ENCODE peak calls at places on chromosome 11, in eight cellular contexts. E is head of caudate nucleus, J is HT1080, M is kidney epithelial cell, N is HEK293T, C is right atrium auricular region, F is SHP77, V is GM04504. P is an unnamed sample.

GRCh38 chr11:35173011-35173511 is 34.1 kb downstream of the CD44 start:
- DNase-seq in M (no peak), N (no peak), J (no peak), F (no peak), V (no peak), C (no peak), E (no peak), P (no peak)

GRCh38 chr11:130772266-130773227 is 143.7 kb downstream of the SNX19 start:
- DNase-seq in M (peak), E (no peak), V (peak), F (no peak), N (no peak), C (no peak), J (peak), P (peak)

GRCh38 chr11:560305-561147 is at the start of the genes LMNTD2 and RASSF7:
- DNase-seq in V (peak), E (peak), N (peak), M (no peak), F (peak), C (peak), J (peak), P (peak)

GRCh38 chr11:34192481-34193401 is 87.3 kb downstream of the NAT10 start:
- DNase-seq in F (no peak), E (no peak), V (peak), M (peak), N (no peak), C (peak), J (peak), P (peak)

GRCh38 chr11:118497831-118498230 is 29.4 kb upstream of the TTC36 start:
- DNase-seq in J (peak), C (no peak), F (no peak), V (peak), N (no peak), E (no peak), M (no peak), P (peak)

GRCh38 chr11:134675983-134676382 is 263.9 kb upstream of the B3GAT1 start:
- DNase-seq in M (no peak), E (no peak), N (no peak), V (no peak), C (no peak), F (no peak), J (no peak), P (no peak)

GRCh38 chr11:62269654-62270278 is at the start of gene SCGB2A2:
- DNase-seq in M (no peak), E (no peak), F (no peak), N (peak), C (no peak), J (no peak), V (no peak), P (no peak)

GRCh38 chr11:125338886-125339811 is 156.9 kb downstream of the FEZ1 start:
- DNase-seq in F (no peak), C (no peak), M (no peak), J (no peak), V (no peak), E (no peak), N (no peak), P (no peak)

GRCh38 chr11:68978931-68979591 is 1.7 kb downstream of the MRGPRD start:
- DNase-seq in M (no peak), C (no peak), E (no peak), V (no peak), F (no peak), J (no peak), N (no peak), P (no peak)

GRCh38 chr11:100592619-100593309 is 94.3 kb upstream of the ARHGAP42 start:
- DNase-seq in J (no peak), N (no peak), M (no peak), E (no peak), C (no peak), V (no peak), F (no peak), P (no peak)

GRCh38 chr11:15565846-15566245 is 451.1 kb downstream of the INSC start:
- DNase-seq in N (no peak), J (no peak), V (no peak), C (no peak), E (no peak), M (no peak), F (peak), P (no peak)

GRCh38 chr11:110715541-110715940 is 3.3 kb upstream of the ARHGAP20 start:
- DNase-seq in E (no peak), C (no peak), N (no peak), F (no peak), V (no peak), M (no peak), J (no peak), P (no peak)

GRCh38 chr11:119125849-119126248 is 4.5 kb downstream of the HINFP start:
- DNase-seq in M (no peak), E (no peak), J (no peak), F (no peak), C (no peak), V (no peak), N (no peak), P (no peak)

GRCh38 chr11:57498540-57498939 is 17.0 kb downstream of the SLC43A1 start:
- DNase-seq in V (no peak), F (no peak), E (no peak), N (no peak), J (no peak), M (no peak), C (no peak), P (no peak)

GRCh38 chr11:118153976-118154375 is 1.4 kb upstream of the SCN4B start:
- DNase-seq in V (no peak), M (no peak), C (no peak), F (no peak), E (no peak), N (no peak), J (no peak), P (no peak)

GRCh38 chr11:94194712-94195111 is 66.1 kb downstream of the PANX1 start:
- DNase-seq in C (no peak), J (no peak), M (no peak), E (no peak), V (no peak), F (no peak), N (no peak), P (no peak)

GRCh38 chr11:61488651-61489291 is 19.8 kb upstream of the LRRC10B start:
- DNase-seq in C (no peak), F (peak), N (no peak), E (no peak), V (no peak), M (no peak), J (no peak), P (peak)